ENCODE peak calls at places on chromosomes 5 and 9, in five cellular contexts. One of them, this sample, is unnamed.
A peak's percentile ranks its signal among the peaks of the same experiment; 100 is the strongest.

GRCh38 chr9:15104826-15105420 is 194.7 kb upstream of the FREM1 start:
- DNase-seq in BJ: no peak
- DNase-seq in IMR-90: peak; percentile 46
- DNase-seq in transverse colon: no peak
- DNase-seq in GM23338: peak; percentile 75
- DNase-seq in this sample: peak; percentile 65

GRCh38 chr9:3751125-3751758 is 225.4 kb upstream of the RFX3 start:
- DNase-seq in BJ: peak; percentile 50
- DNase-seq in IMR-90: peak; percentile 10
- DNase-seq in transverse colon: no peak
- DNase-seq in GM23338: peak; percentile 24
- DNase-seq in this sample: peak; percentile 78

GRCh38 chr9:16825971-16826370 is 44.5 kb downstream of the BNC2 start:
- DNase-seq in BJ: peak; percentile 59
- DNase-seq in IMR-90: peak; percentile 96
- DNase-seq in transverse colon: peak; percentile 12
- DNase-seq in GM23338: no peak
- DNase-seq in this sample: peak; percentile 52

GRCh38 chr5:14121552-14121951 is 21.6 kb upstream of the TRIO start:
- DNase-seq in BJ: no peak
- DNase-seq in IMR-90: no peak
- DNase-seq in transverse colon: no peak
- DNase-seq in GM23338: no peak
- DNase-seq in this sample: no peak

GRCh38 chr5:63128018-63128417 is 549.4 kb downstream of the LRRC70 start:
- DNase-seq in BJ: no peak
- DNase-seq in IMR-90: no peak
- DNase-seq in transverse colon: no peak
- DNase-seq in GM23338: no peak
- DNase-seq in this sample: no peak

GRCh38 chr9:126398403-126399058 is 71.9 kb downstream of the MVB12B start:
- DNase-seq in BJ: no peak
- DNase-seq in IMR-90: peak; percentile 52
- DNase-seq in transverse colon: peak; percentile 87
- DNase-seq in GM23338: peak; percentile 80
- DNase-seq in this sample: peak; percentile 70

GRCh38 chr5:111735829-111736228 is 21.2 kb downstream of the NREP start:
- DNase-seq in BJ: peak; percentile 76
- DNase-seq in IMR-90: peak; percentile 98
- DNase-seq in transverse colon: peak; percentile 17
- DNase-seq in GM23338: peak; percentile 64
- DNase-seq in this sample: peak; percentile 96

GRCh38 chr9:1673300-1673699 is 341.8 kb upstream of the SMARCA2 start:
- DNase-seq in BJ: no peak
- DNase-seq in IMR-90: no peak
- DNase-seq in transverse colon: no peak
- DNase-seq in GM23338: no peak
- DNase-seq in this sample: no peak

GRCh38 chr5:164688437-164688836 is 1183.0 kb downstream of the MAT2B start:
- DNase-seq in BJ: no peak
- DNase-seq in IMR-90: no peak
- DNase-seq in transverse colon: no peak
- DNase-seq in GM23338: no peak
- DNase-seq in this sample: no peak

GRCh38 chr9:78714591-78714990 is 417.7 kb downstream of the PSAT1 start:
- DNase-seq in BJ: peak; percentile 54
- DNase-seq in IMR-90: no peak
- DNase-seq in transverse colon: no peak
- DNase-seq in GM23338: no peak
- DNase-seq in this sample: no peak

GRCh38 chr5:134171972-134172371 is 4.8 kb downstream of the SKP1 start:
- DNase-seq in BJ: no peak
- DNase-seq in IMR-90: no peak
- DNase-seq in transverse colon: peak; percentile 78
- DNase-seq in GM23338: no peak
- DNase-seq in this sample: no peak

GRCh38 chr9:126984969-126985368 is 70.4 kb downstream of the RALGPS1 start:
- DNase-seq in BJ: no peak
- DNase-seq in IMR-90: no peak
- DNase-seq in transverse colon: peak; percentile 23
- DNase-seq in GM23338: no peak
- DNase-seq in this sample: no peak

GRCh38 chr5:134989291-134989830 is 21.7 kb downstream of the CATSPER3 start:
- DNase-seq in BJ: no peak
- DNase-seq in IMR-90: peak; percentile 45
- DNase-seq in transverse colon: no peak
- DNase-seq in GM23338: no peak
- DNase-seq in this sample: peak; percentile 21

GRCh38 chr5:113242481-113243348 is 192.1 kb downstream of the TSSK1B start:
- DNase-seq in BJ: no peak
- DNase-seq in IMR-90: peak; percentile 17
- DNase-seq in transverse colon: no peak
- DNase-seq in GM23338: no peak
- DNase-seq in this sample: no peak

GRCh38 chr9:136928591-136928990 is 15.9 kb downstream of the FBXW5 start:
- DNase-seq in BJ: no peak
- DNase-seq in IMR-90: no peak
- DNase-seq in transverse colon: no peak
- DNase-seq in GM23338: no peak
- DNase-seq in this sample: no peak

GRCh38 chr9:132637351-132637750 is 32.4 kb downstream of the DDX31 start:
- DNase-seq in BJ: no peak
- DNase-seq in IMR-90: no peak
- DNase-seq in transverse colon: peak; percentile 52
- DNase-seq in GM23338: no peak
- DNase-seq in this sample: no peak

GRCh38 chr5:103883143-103883542 is 320.6 kb upstream of the NUDT12 start:
- DNase-seq in BJ: no peak
- DNase-seq in IMR-90: no peak
- DNase-seq in transverse colon: no peak
- DNase-seq in GM23338: no peak
- DNase-seq in this sample: no peak

GRCh38 chr9:107214915-107215314 is 68.2 kb upstream of the RAD23B start:
- DNase-seq in BJ: no peak
- DNase-seq in IMR-90: peak; percentile 26
- DNase-seq in transverse colon: no peak
- DNase-seq in GM23338: no peak
- DNase-seq in this sample: peak; percentile 21

GRCh38 chr9:89993678-89994630 is 389.1 kb downstream of the GADD45G start:
- DNase-seq in BJ: no peak
- DNase-seq in IMR-90: no peak
- DNase-seq in transverse colon: peak; percentile 68
- DNase-seq in GM23338: peak; percentile 42
- DNase-seq in this sample: peak; percentile 56

GRCh38 chr5:174798411-174798930 is 74.1 kb downstream of the MSX2 start:
- DNase-seq in BJ: no peak
- DNase-seq in IMR-90: no peak
- DNase-seq in transverse colon: no peak
- DNase-seq in GM23338: no peak
- DNase-seq in this sample: no peak

GRCh38 chr9:34957492-34958410 is at the start of gene PHF24:
- DNase-seq in BJ: no peak
- DNase-seq in IMR-90: no peak
- DNase-seq in transverse colon: no peak
- DNase-seq in GM23338: peak; percentile 57
- DNase-seq in this sample: peak; percentile 13
- H3K4me3 ChIP-seq in BJ: peak within 1 kb of the TSS; percentile 11
- H3K4me3 ChIP-seq in IMR-90: peak within 1 kb of the TSS; percentile 29
- H3K4me3 ChIP-seq in transverse colon: peak within 1 kb of the TSS; percentile 41
- H3K4me3 ChIP-seq in GM23338: peak within 1 kb of the TSS; percentile 63
- H3K4me3 ChIP-seq in this sample: peak within 1 kb of the TSS; percentile 32

GRCh38 chr9:34398875-34399274 is 22.2 kb upstream of the MYORG start:
- DNase-seq in BJ: no peak
- DNase-seq in IMR-90: no peak
- DNase-seq in transverse colon: no peak
- DNase-seq in GM23338: no peak
- DNase-seq in this sample: no peak

GRCh38 chr9:34400686-34401602 is 24.2 kb upstream of the MYORG start:
- DNase-seq in BJ: no peak
- DNase-seq in IMR-90: no peak
- DNase-seq in transverse colon: no peak
- DNase-seq in GM23338: peak; percentile 23
- DNase-seq in this sample: no peak

GRCh38 chr9:34399729-34400128 is 23.0 kb upstream of the MYORG start:
- DNase-seq in BJ: no peak
- DNase-seq in IMR-90: no peak
- DNase-seq in transverse colon: no peak
- DNase-seq in GM23338: no peak
- DNase-seq in this sample: no peak

GRCh38 chr9:34403554-34404380 is 27.1 kb upstream of the MYORG start:
- DNase-seq in BJ: no peak
- DNase-seq in IMR-90: peak; percentile 68
- DNase-seq in transverse colon: peak; percentile 71
- DNase-seq in GM23338: peak; percentile 87
- DNase-seq in this sample: peak; percentile 77

GRCh38 chr9:34400275-34400674 is 23.6 kb upstream of the MYORG start:
- DNase-seq in BJ: no peak
- DNase-seq in IMR-90: no peak
- DNase-seq in transverse colon: no peak
- DNase-seq in GM23338: peak; percentile 81
- DNase-seq in this sample: no peak
- TF ChIP-seq CTCF in BJ: peak; percentile 13
- TF ChIP-seq CTCF in IMR-90: no peak
- TF ChIP-seq CTCF in transverse colon: no peak
- TF ChIP-seq CTCF in GM23338: peak; percentile 68
- TF ChIP-seq CTCF in this sample: peak; percentile 24

DNA sequence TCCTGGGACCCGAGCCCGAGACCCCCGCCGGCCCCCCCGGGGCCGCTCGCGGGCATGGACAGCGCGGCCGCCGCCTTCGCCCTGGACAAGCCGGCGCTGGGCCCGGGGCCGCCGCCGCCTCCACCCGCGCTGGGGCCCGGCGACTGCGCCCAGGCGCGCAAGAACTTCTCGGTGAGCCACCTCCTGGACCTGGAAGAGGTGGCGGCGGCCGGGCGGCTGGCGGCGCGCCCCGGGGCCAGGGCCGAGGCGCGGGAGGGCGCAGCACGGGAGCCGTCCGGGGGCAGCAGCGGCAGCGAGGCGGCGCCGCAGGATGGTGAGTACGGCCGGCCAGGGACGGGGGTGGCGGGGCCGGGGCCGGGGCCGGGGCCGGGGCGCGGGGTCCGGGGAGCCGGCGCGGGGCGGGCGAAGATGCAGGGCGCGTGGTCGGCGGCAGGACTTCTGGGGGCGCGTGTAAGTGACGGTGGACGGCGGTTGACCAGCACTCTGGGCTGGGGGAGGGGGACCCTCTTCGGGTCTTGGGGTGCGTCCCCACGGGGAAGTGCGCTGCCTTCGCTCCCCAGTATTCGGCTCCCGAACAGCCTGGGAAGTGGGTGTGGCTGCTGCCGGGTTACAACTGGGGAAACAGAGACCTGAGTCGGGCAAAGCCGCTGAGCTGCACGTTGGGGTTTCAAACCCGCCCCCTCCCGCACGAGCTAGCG is 516 bp downstream of the PRRX2 start:
- DNase-seq in BJ: no peak
- DNase-seq in IMR-90: no peak
- DNase-seq in transverse colon: no peak
- DNase-seq in GM23338: peak; percentile 66
- DNase-seq in this sample: no peak
- H3K4me3 ChIP-seq in BJ: peak overlapping the region; percentile 83
- H3K4me3 ChIP-seq in IMR-90: peak overlapping the region; percentile 92
- H3K4me3 ChIP-seq in transverse colon: peak overlapping the region; percentile 26
- H3K4me3 ChIP-seq in GM23338: peak overlapping the region; percentile 72
- H3K4me3 ChIP-seq in this sample: peak overlapping the region; percentile 22

DNA sequence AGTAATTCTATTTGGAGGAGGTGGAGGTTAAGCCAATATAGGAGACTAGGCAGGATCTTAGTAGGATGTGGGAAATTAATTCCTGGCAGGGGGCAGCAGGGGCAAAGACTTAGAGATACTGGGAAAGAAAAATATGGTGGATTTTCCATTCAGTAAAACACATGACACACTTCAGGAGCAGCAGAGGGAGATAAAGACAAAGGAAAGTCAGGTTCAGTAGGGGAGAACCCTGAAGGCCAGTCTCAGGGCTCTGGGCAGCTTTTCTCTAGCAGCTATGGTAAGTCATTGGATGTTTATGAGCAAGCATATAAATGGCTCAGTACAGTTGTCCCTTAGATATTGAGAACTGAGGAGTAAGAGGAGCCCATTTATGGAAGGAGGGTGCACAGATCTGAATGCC is 105.5 kb downstream of the PJA2 start:
- DNase-seq in BJ: no peak
- DNase-seq in IMR-90: no peak
- DNase-seq in transverse colon: no peak
- DNase-seq in GM23338: no peak
- DNase-seq in this sample: no peak
- TF ChIP-seq CTCF in BJ: no peak
- TF ChIP-seq CTCF in IMR-90: no peak
- TF ChIP-seq CTCF in transverse colon: no peak
- TF ChIP-seq CTCF in GM23338: peak; percentile 31
- TF ChIP-seq CTCF in this sample: no peak

GRCh38 chr5:139341689-139342422 is at the start of gene PAIP2:
- DNase-seq in BJ: peak; percentile 88
- DNase-seq in IMR-90: peak; percentile 98
- DNase-seq in transverse colon: peak; percentile 97
- DNase-seq in GM23338: peak; percentile 99
- DNase-seq in this sample: peak; percentile 99

GRCh38 chr5:139342423-139342723 is 719 bp downstream of the PAIP2 start:
- DNase-seq in BJ: no peak
- DNase-seq in IMR-90: no peak
- DNase-seq in transverse colon: no peak
- DNase-seq in GM23338: no peak
- DNase-seq in this sample: no peak

GRCh38 chr5:139341187-139341688 is 416 bp upstream of the PAIP2 start:
- DNase-seq in BJ: no peak
- DNase-seq in IMR-90: no peak
- DNase-seq in transverse colon: no peak
- DNase-seq in GM23338: no peak
- DNase-seq in this sample: no peak

GRCh38 chr5:139344177-139344576 is 2.5 kb downstream of the PAIP2 start:
- DNase-seq in BJ: no peak
- DNase-seq in IMR-90: no peak
- DNase-seq in transverse colon: no peak
- DNase-seq in GM23338: no peak
- DNase-seq in this sample: no peak

GRCh38 chr5:139343476-139343875 is 1.8 kb downstream of the PAIP2 start:
- DNase-seq in BJ: no peak
- DNase-seq in IMR-90: no peak
- DNase-seq in transverse colon: no peak
- DNase-seq in GM23338: no peak
- DNase-seq in this sample: no peak
- H3K4me3 ChIP-seq in BJ: peak overlapping the region; percentile 100
- H3K4me3 ChIP-seq in IMR-90: peak overlapping the region; percentile 76
- H3K4me3 ChIP-seq in transverse colon: no peak overlapping the region
- H3K4me3 ChIP-seq in GM23338: peak overlapping the region; percentile 90
- H3K4me3 ChIP-seq in this sample: peak overlapping the region; percentile 100

GRCh38 chr5:74192606-74193299 is 447.8 kb downstream of the ENC1 start:
- DNase-seq in BJ: no peak
- DNase-seq in IMR-90: no peak
- DNase-seq in transverse colon: no peak
- DNase-seq in GM23338: no peak
- DNase-seq in this sample: peak; percentile 47
- TF ChIP-seq CTCF in BJ: no peak
- TF ChIP-seq CTCF in IMR-90: no peak
- TF ChIP-seq CTCF in transverse colon: no peak
- TF ChIP-seq CTCF in GM23338: no peak
- TF ChIP-seq CTCF in this sample: no peak

This sample was measured in choroid plexus epithelial cell.